ENCODE peak calls at places on chromosomes 6 and 20, in eight cellular contexts. P is germinal center; Y is nephron progenitor cell; Q is kidney; A is COR-L47; I is astrocyte of the hippocampus; H is activated CD8-positive, alpha-beta memory T cell treated with anti-CD3 and anti-CD28 coated beads for 4 hours; J is upper lobe of right lung. W is an unnamed sample.

GRCh38 chr20:38581013-38581412 is at the start of gene ADIG:
- DNase-seq in P (no peak), Y (no peak), Q (peak; percentile 72), A (no peak), I (peak; percentile 35), H (no peak), J (no peak), W (no peak)

GRCh38 chr20:41003143-41003932 is 25.3 kb upstream of the TOP1 start:
- DNase-seq in P (no peak), Y (no peak), Q (peak; percentile 80), A (no peak), I (peak; percentile 94), H (peak; percentile 59), J (peak; percentile 75), W (peak; percentile 99)

GRCh38 chr6:9646346-9647042 is 768.4 kb downstream of the TFAP2A start:
- DNase-seq in P (no peak), Y (no peak), Q (no peak), A (no peak), I (peak; percentile 50), H (no peak), J (no peak), W (no peak)

GRCh38 chr6:75244063-75244575 is 518 bp upstream of the COX7A2 start:
- DNase-seq in P (no peak), Y (no peak), Q (no peak), A (no peak), I (no peak), H (no peak), J (no peak), W (no peak)

GRCh38 chr6:32700391-32701040 is 34.1 kb upstream of the HLA-DQB1 start:
- DNase-seq in P (peak; percentile 52), Y (peak; percentile 55), Q (no peak), A (peak; percentile 30), I (peak; percentile 72), H (no peak), J (no peak), W (peak; percentile 66)

GRCh38 chr6:148840256-148840655 is 93.4 kb downstream of the UST start:
- DNase-seq in P (no peak), Y (no peak), Q (no peak), A (no peak), I (peak; percentile 57), H (no peak), J (no peak), W (no peak)

GRCh38 chr6:165695736-165696515 is 32.9 kb upstream of the PDE10A start:
- DNase-seq in P (no peak), Y (no peak), Q (no peak), A (no peak), I (no peak), H (no peak), J (no peak), W (no peak)

GRCh38 chr6:7106752-7107577 is 796 bp upstream of the RREB1 start:
- DNase-seq in P (peak; percentile 63), Y (peak; percentile 48), Q (peak; percentile 86), A (no peak), I (peak; percentile 40), H (peak; percentile 58), J (peak; percentile 74), W (no peak)

GRCh38 chr6:166955865-166956443 is 396 bp downstream of the RNASET2 start:
- DNase-seq in P (peak; percentile 28), Y (no peak), Q (no peak), A (peak; percentile 24), I (no peak), H (no peak), J (no peak), W (peak; percentile 16)

W was measured in astrocyte of the spinal cord.